ENCODE peak calls at places on chromosomes 4 and X, in five cellular contexts. One of them, this sample, is unnamed.

GRCh38 chr4:105894570-105895323 is 524 bp upstream of the NPNT start:
- DNase-seq in fibroblast of the aortic adventitia: peak; percentile 17
- DNase-seq in head of caudate nucleus: peak; percentile 13
- DNase-seq in astrocyte of the spinal cord: peak; percentile 32
- DNase-seq in CD4-positive, CD25-positive, alpha-beta regulatory T cell: no peak
- DNase-seq in this sample: no peak

GRCh38 chr4:120850048-120850599 is 72.4 kb downstream of the PRDM5 start:
- DNase-seq in fibroblast of the aortic adventitia: peak; percentile 73
- DNase-seq in head of caudate nucleus: no peak
- DNase-seq in astrocyte of the spinal cord: peak; percentile 35
- DNase-seq in CD4-positive, CD25-positive, alpha-beta regulatory T cell: no peak
- DNase-seq in this sample: peak; percentile 13

GRCh38 chrX:144918936-144919335 is 328.4 kb upstream of the SPANXN1 start:
- DNase-seq in fibroblast of the aortic adventitia: no peak
- DNase-seq in head of caudate nucleus: no peak
- DNase-seq in astrocyte of the spinal cord: no peak
- DNase-seq in CD4-positive, CD25-positive, alpha-beta regulatory T cell: no peak
- DNase-seq in this sample: no peak

GRCh38 chr4:1969928-1970723 is 38.6 kb downstream of the NELFA start:
- DNase-seq in fibroblast of the aortic adventitia: peak; percentile 83
- DNase-seq in head of caudate nucleus: no peak
- DNase-seq in astrocyte of the spinal cord: no peak
- DNase-seq in CD4-positive, CD25-positive, alpha-beta regulatory T cell: no peak
- DNase-seq in this sample: no peak

GRCh38 chr4:122616910-122617596 is 3.8 kb downstream of the IL21 start:
- DNase-seq in fibroblast of the aortic adventitia: no peak
- DNase-seq in head of caudate nucleus: no peak
- DNase-seq in astrocyte of the spinal cord: no peak
- DNase-seq in CD4-positive, CD25-positive, alpha-beta regulatory T cell: no peak
- DNase-seq in this sample: no peak

GRCh38 chrX:15619053-15619772 is 18.5 kb upstream of the ACE2 start:
- DNase-seq in fibroblast of the aortic adventitia: peak; percentile 5
- DNase-seq in head of caudate nucleus: no peak
- DNase-seq in astrocyte of the spinal cord: peak; percentile 38
- DNase-seq in CD4-positive, CD25-positive, alpha-beta regulatory T cell: no peak
- DNase-seq in this sample: no peak

GRCh38 chrX:153878969-153879653 is 6.9 kb downstream of the L1CAM start:
- DNase-seq in fibroblast of the aortic adventitia: no peak
- DNase-seq in head of caudate nucleus: no peak
- DNase-seq in astrocyte of the spinal cord: no peak
- DNase-seq in CD4-positive, CD25-positive, alpha-beta regulatory T cell: no peak
- DNase-seq in this sample: no peak

GRCh38 chr4:123921339-123921738 is 524.7 kb downstream of the SPRY1 start:
- DNase-seq in fibroblast of the aortic adventitia: no peak
- DNase-seq in head of caudate nucleus: no peak
- DNase-seq in astrocyte of the spinal cord: no peak
- DNase-seq in CD4-positive, CD25-positive, alpha-beta regulatory T cell: no peak
- DNase-seq in this sample: no peak

GRCh38 chr4:139975830-139976272 is 178.1 kb downstream of the MAML3 start:
- DNase-seq in fibroblast of the aortic adventitia: peak; percentile 72
- DNase-seq in head of caudate nucleus: no peak
- DNase-seq in astrocyte of the spinal cord: peak; percentile 45
- DNase-seq in CD4-positive, CD25-positive, alpha-beta regulatory T cell: no peak
- DNase-seq in this sample: peak; percentile 60

GRCh38 chr4:148283665-148284064 is 158.5 kb downstream of the NR3C2 start:
- DNase-seq in fibroblast of the aortic adventitia: no peak
- DNase-seq in head of caudate nucleus: no peak
- DNase-seq in astrocyte of the spinal cord: no peak
- DNase-seq in CD4-positive, CD25-positive, alpha-beta regulatory T cell: no peak
- DNase-seq in this sample: no peak

GRCh38 chr4:184653650-184654049 is 4.1 kb downstream of the PRIMPOL start:
- DNase-seq in fibroblast of the aortic adventitia: no peak
- DNase-seq in head of caudate nucleus: no peak
- DNase-seq in astrocyte of the spinal cord: peak; percentile 81
- DNase-seq in CD4-positive, CD25-positive, alpha-beta regulatory T cell: no peak
- DNase-seq in this sample: no peak

GRCh38 chr4:7784131-7784870 is 155.4 kb downstream of the AFAP1 start:
- DNase-seq in fibroblast of the aortic adventitia: no peak
- DNase-seq in head of caudate nucleus: no peak
- DNase-seq in astrocyte of the spinal cord: no peak
- DNase-seq in CD4-positive, CD25-positive, alpha-beta regulatory T cell: no peak
- DNase-seq in this sample: no peak

GRCh38 chrX:130120321-130120731 is 10.0 kb upstream of the ELF4 start:
- DNase-seq in fibroblast of the aortic adventitia: no peak
- DNase-seq in head of caudate nucleus: no peak
- DNase-seq in astrocyte of the spinal cord: no peak
- DNase-seq in CD4-positive, CD25-positive, alpha-beta regulatory T cell: no peak
- DNase-seq in this sample: no peak

GRCh38 chr4:89123418-89123817 is 12.1 kb downstream of the TIGD2 start:
- DNase-seq in fibroblast of the aortic adventitia: no peak
- DNase-seq in head of caudate nucleus: no peak
- DNase-seq in astrocyte of the spinal cord: peak; percentile 25
- DNase-seq in CD4-positive, CD25-positive, alpha-beta regulatory T cell: no peak
- DNase-seq in this sample: no peak

GRCh38 chr4:112057479-112057878 is 87.8 kb upstream of the FAM241A start:
- DNase-seq in fibroblast of the aortic adventitia: no peak
- DNase-seq in head of caudate nucleus: no peak
- DNase-seq in astrocyte of the spinal cord: no peak
- DNase-seq in CD4-positive, CD25-positive, alpha-beta regulatory T cell: no peak
- DNase-seq in this sample: no peak

GRCh38 chr4:132001542-132001941 is 1147.6 kb upstream of the PCDH10 start:
- DNase-seq in fibroblast of the aortic adventitia: peak; percentile 51
- DNase-seq in head of caudate nucleus: no peak
- DNase-seq in astrocyte of the spinal cord: peak; percentile 73
- DNase-seq in CD4-positive, CD25-positive, alpha-beta regulatory T cell: no peak
- DNase-seq in this sample: no peak

GRCh38 chrX:143934542-143934941 is 50.7 kb downstream of the UBE2NL start:
- DNase-seq in fibroblast of the aortic adventitia: no peak
- DNase-seq in head of caudate nucleus: no peak
- DNase-seq in astrocyte of the spinal cord: no peak
- DNase-seq in CD4-positive, CD25-positive, alpha-beta regulatory T cell: no peak
- DNase-seq in this sample: no peak

GRCh38 chr4:4415806-4416805 is 29.2 kb downstream of the NSG1 start:
- DNase-seq in fibroblast of the aortic adventitia: no peak
- DNase-seq in head of caudate nucleus: no peak
- DNase-seq in astrocyte of the spinal cord: no peak
- DNase-seq in CD4-positive, CD25-positive, alpha-beta regulatory T cell: no peak
- DNase-seq in this sample: no peak